ENCODE peak calls at places on chromosomes 11 and 22, in ten cellular contexts. D is endothelial cell of umbilical vein, A is IMR-90, V is A549, I is tibial nerve, L is heart left ventricle, W is upper lobe of left lung, S is body of pancreas, J is prostate gland, P is gastrocnemius medialis. N is an unnamed sample. For H3K4me1, the result is how much of the 10 kb centered on the place peaks cover.

GRCh38 chr11:64342869-64343739 is 3.1 kb downstream of the CCDC88B start:
- DNase-seq in D (no peak), A (no peak), V (no peak), I (no peak), L (no peak), W (peak), S (no peak), J (no peak), P (no peak), N (no peak)

GRCh38 chr22:46029574-46030200 is 52.7 kb upstream of the WNT7B start:
- DNase-seq in D (no peak), A (no peak), V (no peak), I (no peak), L (no peak), W (no peak), S (peak), J (no peak), P (no peak), N (no peak)

GRCh38 chr11:18050853-18051252 is 4.8 kb upstream of the TPH1 start:
- DNase-seq in D (no peak), A (no peak), V (no peak), I (no peak), L (no peak), W (no peak), S (no peak), J (no peak), P (no peak), N (no peak)

GRCh38 chr11:64409707-64410395 is 50.9 kb downstream of the RPS6KA4 start:
- DNase-seq in D (no peak), A (peak), V (no peak), I (no peak), L (no peak), W (no peak), S (no peak), J (no peak), P (no peak), N (no peak)

GRCh38 chr11:62732830-62733229 is 4.5 kb downstream of the TTC9C start:
- DNase-seq in D (peak), A (peak), V (no peak), I (no peak), L (no peak), W (no peak), S (no peak), J (no peak), P (no peak), N (no peak)

GRCh38 chr11:61862714-61863547 is 28.4 kb downstream of the FADS3 start:
- DNase-seq in D (no peak), A (no peak), V (no peak), I (no peak), L (no peak), W (no peak), S (no peak), J (no peak), P (no peak), N (no peak)

GRCh38 chr22:32950366-32950765 is 107.8 kb downstream of the SYN3 start:
- DNase-seq in D (no peak), A (no peak), V (no peak), I (no peak), L (no peak), W (no peak), S (no peak), J (no peak), P (no peak), N (no peak)

GRCh38 chr11:111634981-111635705 is 32.9 kb downstream of the SIK2 start:
- DNase-seq in D (peak), A (peak), V (no peak), I (no peak), L (no peak), W (no peak), S (no peak), J (no peak), P (no peak), N (no peak)

GRCh38 chr11:71454470-71455113 is 1.6 kb downstream of the NADSYN1 start:
- DNase-seq in D (no peak), A (no peak), V (no peak), I (no peak), L (no peak), W (no peak), S (peak), J (no peak), P (no peak), N (no peak)

GRCh38 chr22:50574383-50574755 is 3.9 kb downstream of the CPT1B start:
- DNase-seq in D (no peak), A (no peak), V (no peak), I (no peak), L (no peak), W (no peak), S (no peak), J (no peak), P (no peak), N (no peak)

GRCh38 chr11:116733386-116733755 is 39.4 kb downstream of the BUD13 start:
- DNase-seq in D (no peak), A (no peak), V (no peak), I (no peak), L (no peak), W (no peak), S (no peak), J (no peak), P (no peak), N (no peak)

GRCh38 chr22:44538071-44538470 is 40.0 kb upstream of the RTL6 start:
- DNase-seq in D (no peak), A (peak), V (peak), I (no peak), L (no peak), W (no peak), S (no peak), J (no peak), P (no peak), N (no peak)

GRCh38 chr11:69923641-69924307 is 104.6 kb upstream of the FGF3 start:
- DNase-seq in D (no peak), A (no peak), V (no peak), I (no peak), L (no peak), W (peak), S (peak), J (no peak), P (no peak), N (no peak)

GRCh38 chr11:96215094-96215782 is 127.8 kb downstream of the MAML2 start:
- DNase-seq in D (peak), A (peak), V (no peak), I (no peak), L (no peak), W (peak), S (no peak), J (no peak), P (no peak), N (no peak)

GRCh38 chr11:6626971-6627761 is 7.9 kb upstream of the TPP1 start:
- DNase-seq in D (no peak), A (no peak), V (no peak), I (no peak), L (no peak), W (peak), S (peak), J (no peak), P (no peak), N (no peak)

GRCh38 chr22:38314992-38315800 is 2.0 kb downstream of the CSNK1E start:
- DNase-seq in D (peak), A (peak), V (no peak), I (no peak), L (no peak), W (peak), S (peak), J (peak), P (no peak), N (no peak)

GRCh38 chr22:43919106-43919965 is 4.3 kb upstream of the PNPLA3 start:
- DNase-seq in D (no peak), A (peak), V (no peak), I (no peak), L (no peak), W (no peak), S (peak), J (peak), P (no peak), N (no peak)

GRCh38 chr11:3956038-3956437 is 100.6 kb downstream of the STIM1 start:
- DNase-seq in D (no peak), A (no peak), V (no peak), I (no peak), L (no peak), W (no peak), S (no peak), J (no peak), P (no peak), N (no peak)

GRCh38 chr11:20163778-20164133 is 3.5 kb upstream of the DBX1 start:
- DNase-seq in D (no peak), A (no peak), V (no peak), I (no peak), L (no peak), W (no peak), S (no peak), J (no peak), P (no peak), N (no peak)

GRCh38 chr11:1953489-1954284 is 6.6 kb downstream of the MRPL23 start:
- DNase-seq in D (no peak), A (no peak), V (no peak), I (peak), L (peak), W (peak), S (no peak), J (peak), P (peak), N (no peak)

GRCh38 chr11:45917286-45917622 is 423 bp downstream of the PEX16 start:
- DNase-seq in D (no peak), A (no peak), V (no peak), I (no peak), L (no peak), W (peak), S (no peak), J (no peak), P (no peak), N (no peak)

GRCh38 chr11:61814242-61814957 is 2.4 kb downstream of the FADS1 start:
- DNase-seq in D (no peak), A (no peak), V (no peak), I (no peak), L (peak), W (no peak), S (peak), J (no peak), P (no peak), N (no peak)

GRCh38 chr11:113896156-113896879 is 8.3 kb upstream of the HTR3B start:
- DNase-seq in D (peak), A (peak), V (peak), I (no peak), L (peak), W (no peak), S (peak), J (peak), P (no peak), N (no peak)

GRCh38 chr11:131762346-131763110 is 392.1 kb downstream of the NTM start:
- DNase-seq in D (no peak), A (no peak), V (no peak), I (no peak), L (no peak), W (peak), S (no peak), J (no peak), P (no peak), N (no peak)

GRCh38 chr11:113204280-113204679 is 110.1 kb upstream of the TTC12 start:
- DNase-seq in D (no peak), A (no peak), V (no peak), I (no peak), L (no peak), W (no peak), S (no peak), J (no peak), P (no peak), N (no peak)

GRCh38 chr22:47053013-47053864 is 290.8 kb downstream of the TBC1D22A start:
- DNase-seq in D (no peak), A (no peak), V (no peak), I (no peak), L (no peak), W (peak), S (no peak), J (no peak), P (no peak), N (no peak)

GRCh38 chr11:19419813-19420212 is 179.1 kb upstream of the E2F8 start:
- DNase-seq in D (no peak), A (peak), V (no peak), I (no peak), L (no peak), W (no peak), S (no peak), J (no peak), P (no peak), N (no peak)

GRCh38 chr11:111421251-111421650 is 42.2 kb upstream of the POU2AF1 start:
- DNase-seq in D (no peak), A (no peak), V (no peak), I (no peak), L (no peak), W (no peak), S (no peak), J (no peak), P (no peak), N (no peak)

GRCh38 chr22:32623943-32624342 is 149.3 kb downstream of the FBXO7 start:
- DNase-seq in D (no peak), A (peak), V (no peak), I (peak), L (no peak), W (no peak), S (peak), J (peak), P (peak), N (no peak)

GRCh38 chr11:99277281-99277680 is 256.5 kb downstream of the CNTN5 start:
- DNase-seq in D (no peak), A (no peak), V (no peak), I (no peak), L (no peak), W (no peak), S (no peak), J (no peak), P (no peak), N (no peak)

GRCh38 chr22:29798801-29799200 is 31.6 kb downstream of the UQCR10 start:
- DNase-seq in D (no peak), A (no peak), V (no peak), I (no peak), L (no peak), W (no peak), S (no peak), J (peak), P (peak), N (no peak)

GRCh38 chr11:76560219-76560618 is 110.3 kb downstream of the LRRC32 start:
- DNase-seq in D (peak), A (no peak), V (no peak), I (no peak), L (no peak), W (no peak), S (no peak), J (no peak), P (no peak), N (no peak)

GRCh38 chr11:78061921-78062311 is 1.7 kb upstream of the THRSP start:
- DNase-seq in D (no peak), A (no peak), V (no peak), I (no peak), L (no peak), W (no peak), S (no peak), J (no peak), P (no peak), N (no peak)

GRCh38 chr11:78060533-78060932 is 3.1 kb upstream of the THRSP start:
- DNase-seq in D (no peak), A (no peak), V (no peak), I (no peak), L (no peak), W (no peak), S (no peak), J (no peak), P (no peak), N (no peak)

GRCh38 chr11:78063440-78064181 is at the start of gene THRSP:
- DNase-seq in D (no peak), A (no peak), V (no peak), I (no peak), L (no peak), W (peak), S (no peak), J (no peak), P (peak), N (no peak)

GRCh38 chr11:78062671-78063070 is 990 bp upstream of the THRSP start:
- DNase-seq in D (no peak), A (no peak), V (no peak), I (no peak), L (no peak), W (no peak), S (no peak), J (no peak), P (no peak), N (no peak)

DNA sequence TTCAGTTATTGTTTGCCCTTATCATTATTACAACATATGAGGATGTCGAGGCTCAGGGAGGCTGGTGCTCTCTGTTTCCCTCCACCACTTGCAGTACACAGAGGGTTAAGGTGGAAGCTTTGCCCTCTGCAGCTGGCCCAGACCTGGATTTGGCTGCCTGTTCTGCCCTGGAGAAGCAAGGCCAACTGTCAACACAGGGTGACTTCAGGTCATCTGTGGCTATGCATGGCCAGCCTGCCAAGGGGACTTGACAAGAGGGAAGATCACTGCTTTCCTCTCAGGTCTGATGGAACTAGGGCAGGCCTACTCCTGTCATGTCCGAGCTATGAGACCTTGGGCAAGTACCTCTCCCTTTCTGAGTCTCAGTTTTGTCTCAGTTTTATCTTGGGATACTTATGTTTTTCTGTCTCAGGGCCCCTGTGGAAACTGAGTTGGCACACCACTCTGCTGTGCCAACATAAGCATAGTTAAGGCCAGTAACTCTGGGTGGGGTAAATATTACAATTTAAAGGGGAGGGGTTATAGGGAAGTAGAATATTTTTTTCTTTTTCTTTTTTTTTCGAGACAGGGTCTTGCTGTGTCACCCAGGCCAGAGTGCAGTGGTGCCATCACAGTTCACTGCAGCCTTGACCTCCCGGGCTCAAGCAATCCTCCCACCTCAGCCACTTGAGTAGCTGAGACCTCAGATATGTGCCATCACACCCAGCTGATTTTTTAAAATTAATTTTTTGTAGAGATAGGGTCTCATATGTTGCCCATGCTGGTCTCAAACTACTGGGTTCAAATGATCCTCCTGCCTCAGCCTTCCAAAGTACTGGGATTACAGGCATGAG is 2.4 kb upstream of the THRSP start:
- DNase-seq in D (no peak), A (no peak), V (no peak), I (no peak), L (peak), W (no peak), S (peak), J (no peak), P (peak), N (no peak)
- H3K4me1 ChIP-seq in D (under half), A (under half), V (under half), I (under half), L (under half), W (under half), S (under half), J (under half), P (under half), N (under half)

GRCh38 chr11:73982595-73982989 is at the start of gene UCP2:
- DNase-seq in D (no peak), A (peak), V (peak), I (peak), L (peak), W (peak), S (peak), J (peak), P (peak), N (peak)
- TF ChIP-seq POLR2A in D (peak), A (no peak), V (peak), I (no peak), L (no peak), W (no peak), S (no peak), J (peak), P (no peak), N (no peak)

GRCh38 chr11:65791719-65792213 is 4.9 kb downstream of the OVOL1 start:
- DNase-seq in D (no peak), A (no peak), V (no peak), I (no peak), L (no peak), W (peak), S (no peak), J (peak), P (no peak), N (no peak)

GRCh38 chr11:65792456-65792855 is 5.6 kb downstream of the OVOL1 start:
- DNase-seq in D (no peak), A (no peak), V (no peak), I (no peak), L (no peak), W (peak), S (no peak), J (no peak), P (no peak), N (no peak)

GRCh38 chr11:65793625-65794400 is 7.0 kb downstream of the OVOL1 start:
- DNase-seq in D (no peak), A (no peak), V (no peak), I (no peak), L (no peak), W (peak), S (peak), J (no peak), P (no peak), N (no peak)

GRCh38 chr11:65794570-65795510 is 8.0 kb downstream of the OVOL1 start:
- DNase-seq in D (no peak), A (no peak), V (no peak), I (no peak), L (no peak), W (peak), S (no peak), J (no peak), P (no peak), N (no peak)

DNA sequence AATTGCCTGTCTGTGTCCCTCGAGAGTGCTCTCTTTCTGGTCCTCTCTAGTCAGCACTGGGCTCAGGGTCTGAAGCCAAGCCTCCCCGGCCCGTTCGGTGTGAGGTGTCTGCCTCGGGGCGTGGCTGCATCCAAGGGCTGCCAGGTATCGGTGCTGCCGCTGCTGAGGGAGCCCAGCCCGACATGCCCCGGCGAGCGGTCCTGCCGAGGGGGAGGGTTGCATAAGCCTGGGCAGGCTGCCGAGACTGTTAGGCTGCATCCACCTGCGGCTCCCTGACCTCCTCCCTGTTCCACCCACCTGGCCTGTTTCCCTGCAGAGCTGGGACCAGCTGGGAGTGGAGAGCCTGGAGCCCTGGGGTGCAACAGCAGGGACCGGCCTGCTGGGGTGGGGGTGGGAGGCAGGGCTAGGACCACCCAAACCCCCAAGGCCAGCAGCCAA is 6.3 kb downstream of the OVOL1 start:
- DNase-seq in D (no peak), A (no peak), V (no peak), I (no peak), L (no peak), W (peak), S (peak), J (peak), P (no peak), N (no peak)
- H3K4me1 ChIP-seq in D (under half), A (under half), V (under half), I (under half), L (under half), W (under half), S (under half), J (under half), P (under half), N (under half)

GRCh38 chr11:44564653-44565007 is 833 bp upstream of the CD82 start:
- DNase-seq in D (no peak), A (peak), V (peak), I (peak), L (peak), W (no peak), S (peak), J (peak), P (peak), N (peak)

GRCh38 chr11:44565746-44566558 is 489 bp downstream of the CD82 start:
- DNase-seq in D (no peak), A (no peak), V (no peak), I (no peak), L (no peak), W (no peak), S (peak), J (no peak), P (no peak), N (no peak)

GRCh38 chr11:44566559-44566949 is 1.1 kb downstream of the CD82 start:
- DNase-seq in D (no peak), A (no peak), V (no peak), I (no peak), L (no peak), W (no peak), S (no peak), J (no peak), P (no peak), N (no peak)

GRCh38 chr11:44564198-44564597 is 1.3 kb upstream of the CD82 start:
- DNase-seq in D (no peak), A (peak), V (no peak), I (no peak), L (no peak), W (no peak), S (peak), J (peak), P (no peak), N (no peak)

GRCh38 chr11:44565008-44565745 is at the start of gene CD82:
- DNase-seq in D (peak), A (peak), V (peak), I (peak), L (peak), W (peak), S (peak), J (peak), P (peak), N (peak)
- TF ChIP-seq POLR2A in D (peak), A (peak), V (peak), I (peak), L (no peak), W (peak), S (peak), J (peak), P (peak), N (no peak)